ENCODE peak calls at places on chromosomes 13 and 19, in eight cellular contexts. One of them, this sample, is unnamed.

GRCh38 chr13:79735228-79735627 is 254.3 kb downstream of the NDFIP2 start:
- DNase-seq in GM20000: no peak
- DNase-seq in fibroblast of lung: peak
- DNase-seq in RWPE1: no peak
- DNase-seq in MCF 10A: no peak
- DNase-seq in GDM1: no peak
- DNase-seq in nephron progenitor cell: no peak
- DNase-seq in activated CD8-positive, alpha-beta T cell treated with anti-CD3 and anti-CD28 coated beads, Interleukin-2, amount 10 ng/mL, durations not matched to agents 7 days and 5 days: no peak
- DNase-seq in this sample: no peak

GRCh38 chr19:39841041-39841440 is 5.1 kb downstream of the FBL start:
- DNase-seq in fibroblast of lung: no peak
- DNase-seq in RWPE1: no peak
- DNase-seq in MCF 10A: no peak
- DNase-seq in GDM1: no peak
- DNase-seq in activated CD8-positive, alpha-beta T cell treated with anti-CD3 and anti-CD28 coated beads, Interleukin-2, amount 10 ng/mL, durations not matched to agents 7 days and 5 days: no peak
- DNase-seq in GM20000: no peak
- DNase-seq in nephron progenitor cell: no peak
- DNase-seq in this sample: no peak

GRCh38 chr19:4877753-4878490 is 10.5 kb upstream of the PLIN3 start:
- DNase-seq in GDM1: no peak
- DNase-seq in GM20000: no peak
- DNase-seq in MCF 10A: peak
- DNase-seq in activated CD8-positive, alpha-beta T cell treated with anti-CD3 and anti-CD28 coated beads, Interleukin-2, amount 10 ng/mL, durations not matched to agents 7 days and 5 days: no peak
- DNase-seq in nephron progenitor cell: peak
- DNase-seq in fibroblast of lung: no peak
- DNase-seq in RWPE1: no peak
- DNase-seq in this sample: no peak

GRCh38 chr13:60335531-60335930 is 61.5 kb upstream of the TDRD3 start:
- DNase-seq in fibroblast of lung: peak
- DNase-seq in activated CD8-positive, alpha-beta T cell treated with anti-CD3 and anti-CD28 coated beads, Interleukin-2, amount 10 ng/mL, durations not matched to agents 7 days and 5 days: no peak
- DNase-seq in MCF 10A: peak
- DNase-seq in GM20000: no peak
- DNase-seq in RWPE1: no peak
- DNase-seq in nephron progenitor cell: no peak
- DNase-seq in GDM1: no peak
- DNase-seq in this sample: no peak

GRCh38 chr13:93180376-93180966 is 46.1 kb upstream of the GPC6 start:
- DNase-seq in GDM1: no peak
- DNase-seq in fibroblast of lung: peak
- DNase-seq in activated CD8-positive, alpha-beta T cell treated with anti-CD3 and anti-CD28 coated beads, Interleukin-2, amount 10 ng/mL, durations not matched to agents 7 days and 5 days: no peak
- DNase-seq in RWPE1: no peak
- DNase-seq in MCF 10A: no peak
- DNase-seq in nephron progenitor cell: no peak
- DNase-seq in GM20000: no peak
- DNase-seq in this sample: no peak

GRCh38 chr19:7987084-7987768 is 18.2 kb downstream of the ELAVL1 start:
- DNase-seq in GDM1: no peak
- DNase-seq in RWPE1: no peak
- DNase-seq in activated CD8-positive, alpha-beta T cell treated with anti-CD3 and anti-CD28 coated beads, Interleukin-2, amount 10 ng/mL, durations not matched to agents 7 days and 5 days: no peak
- DNase-seq in GM20000: no peak
- DNase-seq in fibroblast of lung: peak
- DNase-seq in nephron progenitor cell: no peak
- DNase-seq in MCF 10A: no peak
- DNase-seq in this sample: no peak

GRCh38 chr19:50820549-50821247 is 2.9 kb downstream of the KLK1 start:
- DNase-seq in GDM1: no peak
- DNase-seq in nephron progenitor cell: peak
- DNase-seq in GM20000: peak
- DNase-seq in MCF 10A: no peak
- DNase-seq in RWPE1: no peak
- DNase-seq in activated CD8-positive, alpha-beta T cell treated with anti-CD3 and anti-CD28 coated beads, Interleukin-2, amount 10 ng/mL, durations not matched to agents 7 days and 5 days: no peak
- DNase-seq in fibroblast of lung: no peak
- DNase-seq in this sample: no peak

GRCh38 chr13:67416047-67416925 is 186.2 kb upstream of the PCDH9 start:
- DNase-seq in GM20000: no peak
- DNase-seq in fibroblast of lung: peak
- DNase-seq in GDM1: peak
- DNase-seq in activated CD8-positive, alpha-beta T cell treated with anti-CD3 and anti-CD28 coated beads, Interleukin-2, amount 10 ng/mL, durations not matched to agents 7 days and 5 days: no peak
- DNase-seq in MCF 10A: peak
- DNase-seq in nephron progenitor cell: peak
- DNase-seq in RWPE1: peak
- DNase-seq in this sample: peak

GRCh38 chr19:7153008-7153407 is 83.5 kb downstream of the ZNF557 start:
- DNase-seq in MCF 10A: no peak
- DNase-seq in nephron progenitor cell: no peak
- DNase-seq in GDM1: no peak
- DNase-seq in GM20000: no peak
- DNase-seq in activated CD8-positive, alpha-beta T cell treated with anti-CD3 and anti-CD28 coated beads, Interleukin-2, amount 10 ng/mL, durations not matched to agents 7 days and 5 days: no peak
- DNase-seq in fibroblast of lung: peak
- DNase-seq in RWPE1: no peak
- DNase-seq in this sample: no peak

GRCh38 chr13:47027797-47028437 is 131.1 kb upstream of the HTR2A start:
- DNase-seq in MCF 10A: no peak
- DNase-seq in nephron progenitor cell: no peak
- DNase-seq in GM20000: no peak
- DNase-seq in RWPE1: no peak
- DNase-seq in activated CD8-positive, alpha-beta T cell treated with anti-CD3 and anti-CD28 coated beads, Interleukin-2, amount 10 ng/mL, durations not matched to agents 7 days and 5 days: no peak
- DNase-seq in GDM1: no peak
- DNase-seq in fibroblast of lung: no peak
- DNase-seq in this sample: no peak

GRCh38 chr19:41192574-41193419 is at the start of gene CYP2S1:
- DNase-seq in RWPE1: peak
- DNase-seq in activated CD8-positive, alpha-beta T cell treated with anti-CD3 and anti-CD28 coated beads, Interleukin-2, amount 10 ng/mL, durations not matched to agents 7 days and 5 days: peak
- DNase-seq in GM20000: no peak
- DNase-seq in MCF 10A: no peak
- DNase-seq in fibroblast of lung: no peak
- DNase-seq in nephron progenitor cell: peak
- DNase-seq in GDM1: peak
- DNase-seq in this sample: peak

GRCh38 chr13:27170221-27170520 is 1.4 kb downstream of the USP12 start:
- DNase-seq in MCF 10A: peak
- DNase-seq in nephron progenitor cell: no peak
- DNase-seq in RWPE1: peak
- DNase-seq in fibroblast of lung: peak
- DNase-seq in GDM1: no peak
- DNase-seq in activated CD8-positive, alpha-beta T cell treated with anti-CD3 and anti-CD28 coated beads, Interleukin-2, amount 10 ng/mL, durations not matched to agents 7 days and 5 days: no peak
- DNase-seq in GM20000: peak
- DNase-seq in this sample: peak

GRCh38 chr19:40533508-40533907 is 43.2 kb upstream of the SHKBP1 start:
- DNase-seq in GDM1: no peak
- DNase-seq in RWPE1: no peak
- DNase-seq in activated CD8-positive, alpha-beta T cell treated with anti-CD3 and anti-CD28 coated beads, Interleukin-2, amount 10 ng/mL, durations not matched to agents 7 days and 5 days: no peak
- DNase-seq in GM20000: no peak
- DNase-seq in fibroblast of lung: no peak
- DNase-seq in nephron progenitor cell: no peak
- DNase-seq in MCF 10A: no peak
- DNase-seq in this sample: no peak

GRCh38 chr19:27901078-27901477 is 1311.9 kb downstream of the UQCRFS1 start:
- DNase-seq in GDM1: no peak
- DNase-seq in nephron progenitor cell: no peak
- DNase-seq in MCF 10A: no peak
- DNase-seq in activated CD8-positive, alpha-beta T cell treated with anti-CD3 and anti-CD28 coated beads, Interleukin-2, amount 10 ng/mL, durations not matched to agents 7 days and 5 days: no peak
- DNase-seq in GM20000: no peak
- DNase-seq in fibroblast of lung: no peak
- DNase-seq in RWPE1: no peak
- DNase-seq in this sample: no peak

GRCh38 chr13:110479648-110480047 is 81.9 kb downstream of the RAB20 start:
- DNase-seq in RWPE1: no peak
- DNase-seq in GDM1: no peak
- DNase-seq in GM20000: no peak
- DNase-seq in MCF 10A: no peak
- DNase-seq in fibroblast of lung: no peak
- DNase-seq in nephron progenitor cell: no peak
- DNase-seq in activated CD8-positive, alpha-beta T cell treated with anti-CD3 and anti-CD28 coated beads, Interleukin-2, amount 10 ng/mL, durations not matched to agents 7 days and 5 days: no peak
- DNase-seq in this sample: no peak

GRCh38 chr13:26219726-26220125 is 2.4 kb downstream of the RNF6 start:
- DNase-seq in GDM1: no peak
- DNase-seq in nephron progenitor cell: no peak
- DNase-seq in MCF 10A: peak
- DNase-seq in activated CD8-positive, alpha-beta T cell treated with anti-CD3 and anti-CD28 coated beads, Interleukin-2, amount 10 ng/mL, durations not matched to agents 7 days and 5 days: no peak
- DNase-seq in RWPE1: no peak
- DNase-seq in GM20000: no peak
- DNase-seq in fibroblast of lung: peak
- DNase-seq in this sample: no peak

GRCh38 chr19:29143183-29143582 is 69.8 kb downstream of the UQCRFS1 start:
- DNase-seq in fibroblast of lung: no peak
- DNase-seq in nephron progenitor cell: no peak
- DNase-seq in GM20000: no peak
- DNase-seq in GDM1: no peak
- DNase-seq in activated CD8-positive, alpha-beta T cell treated with anti-CD3 and anti-CD28 coated beads, Interleukin-2, amount 10 ng/mL, durations not matched to agents 7 days and 5 days: no peak
- DNase-seq in MCF 10A: no peak
- DNase-seq in RWPE1: no peak
- DNase-seq in this sample: no peak

GRCh38 chr13:46679369-46680180 is 117.4 kb downstream of the ESD start:
- DNase-seq in activated CD8-positive, alpha-beta T cell treated with anti-CD3 and anti-CD28 coated beads, Interleukin-2, amount 10 ng/mL, durations not matched to agents 7 days and 5 days: peak
- DNase-seq in MCF 10A: no peak
- DNase-seq in GDM1: no peak
- DNase-seq in nephron progenitor cell: no peak
- DNase-seq in fibroblast of lung: peak
- DNase-seq in RWPE1: no peak
- DNase-seq in GM20000: peak
- DNase-seq in this sample: no peak

GRCh38 chr19:45995715-45996385 is 583 bp downstream of the CCDC61 start:
- DNase-seq in fibroblast of lung: peak
- DNase-seq in RWPE1: no peak
- DNase-seq in GDM1: no peak
- DNase-seq in MCF 10A: no peak
- DNase-seq in nephron progenitor cell: no peak
- DNase-seq in activated CD8-positive, alpha-beta T cell treated with anti-CD3 and anti-CD28 coated beads, Interleukin-2, amount 10 ng/mL, durations not matched to agents 7 days and 5 days: no peak
- DNase-seq in GM20000: no peak
- DNase-seq in this sample: no peak

This sample was measured in PC-9.